ENCODE peak calls at places on chromosomes 2 and 18, in nine cellular contexts. E, T, V, M, L, B, U, I and D are unnamed samples.

GRCh38 chr2:232420463-232421188 is 14.0 kb downstream of the ALPG start:
- DNase-seq in E (no peak), T (peak), V (peak), M (no peak), L (peak), B (no peak), U (no peak), I (no peak), D (no peak)

GRCh38 chr2:100411841-100412292 is 5.6 kb downstream of the CHST10 start:
- DNase-seq in E (no peak), T (no peak), V (no peak), M (no peak), L (no peak), B (no peak), U (no peak), I (no peak), D (no peak)

GRCh38 chr18:7381307-7381706 is 150.4 kb downstream of the LRRC30 start:
- DNase-seq in E (no peak), T (no peak), V (no peak), M (no peak), L (no peak), B (no peak), U (no peak), I (no peak), D (no peak)

GRCh38 chr2:85231242-85231805 is 96.5 kb downstream of the TGOLN2 start:
- DNase-seq in E (no peak), T (no peak), V (no peak), M (no peak), L (no peak), B (no peak), U (no peak), I (no peak), D (no peak)

GRCh38 chr2:235762832-235763598 is 269.2 kb downstream of the AGAP1 start:
- DNase-seq in E (peak), T (no peak), V (no peak), M (no peak), L (no peak), B (no peak), U (no peak), I (no peak), D (no peak)

GRCh38 chr2:176503760-176504159 is 234.5 kb downstream of the MTX2 start:
- DNase-seq in E (no peak), T (no peak), V (no peak), M (no peak), L (no peak), B (no peak), U (no peak), I (no peak), D (no peak)

GRCh38 chr2:231930601-231931281 is 4.5 kb upstream of the NPPC start:
- DNase-seq in E (peak), T (no peak), V (no peak), M (no peak), L (no peak), B (peak), U (no peak), I (no peak), D (peak)

GRCh38 chr18:27413495-27414401 is 228.6 kb upstream of the CHST9 start:
- DNase-seq in E (peak), T (no peak), V (no peak), M (no peak), L (no peak), B (no peak), U (no peak), I (peak), D (no peak)

GRCh38 chr2:210663574-210663973 is 107.2 kb downstream of the CPS1 start:
- DNase-seq in E (peak), T (no peak), V (peak), M (no peak), L (peak), B (no peak), U (no peak), I (peak), D (no peak)

GRCh38 chr2:179596018-179596417 is 265.4 kb downstream of the ZNF385B start:
- DNase-seq in E (peak), T (no peak), V (no peak), M (no peak), L (no peak), B (no peak), U (no peak), I (peak), D (no peak)

GRCh38 chr18:23071285-23071684 is 64.0 kb upstream of the CABLES1 start:
- DNase-seq in E (peak), T (peak), V (no peak), M (peak), L (no peak), B (no peak), U (peak), I (peak), D (peak)

GRCh38 chr2:100518801-100519200 is 44.0 kb upstream of the PDCL3 start:
- DNase-seq in E (no peak), T (no peak), V (no peak), M (no peak), L (no peak), B (no peak), U (no peak), I (no peak), D (no peak)

GRCh38 chr18:8175486-8176061 is 433.7 kb upstream of the RAB12 start:
- DNase-seq in E (no peak), T (no peak), V (no peak), M (no peak), L (no peak), B (no peak), U (no peak), I (no peak), D (no peak)

GRCh38 chr2:64807417-64807816 is 153.7 kb upstream of the SERTAD2 start:
- DNase-seq in E (peak), T (peak), V (peak), M (no peak), L (no peak), B (no peak), U (no peak), I (peak), D (no peak)

GRCh38 chr2:239937866-239938640 is 87.1 kb downstream of the NDUFA10 start:
- DNase-seq in E (no peak), T (peak), V (no peak), M (no peak), L (no peak), B (no peak), U (no peak), I (no peak), D (no peak)

GRCh38 chr2:18244840-18245239 is 315.6 kb downstream of the RDH14 start:
- DNase-seq in E (no peak), T (no peak), V (no peak), M (no peak), L (no peak), B (no peak), U (no peak), I (no peak), D (no peak)

GRCh38 chr2:157784169-157784822 is 91.8 kb downstream of the ACVR1 start:
- DNase-seq in E (peak), T (peak), V (peak), M (no peak), L (peak), B (no peak), U (no peak), I (peak), D (peak)

GRCh38 chr2:208072250-208072892 is 47.0 kb upstream of the PLEKHM3 start:
- DNase-seq in E (peak), T (peak), V (peak), M (peak), L (peak), B (peak), U (peak), I (peak), D (peak)

GRCh38 chr2:233163486-233164103 is 87.9 kb upstream of the ATG16L1 start:
- DNase-seq in E (no peak), T (no peak), V (no peak), M (no peak), L (no peak), B (no peak), U (no peak), I (no peak), D (no peak)

GRCh38 chr18:41870817-41871216 is 84.2 kb upstream of the PIK3C3 start:
- DNase-seq in E (peak), T (no peak), V (no peak), M (no peak), L (no peak), B (no peak), U (no peak), I (peak), D (no peak)

GRCh38 chr2:216090369-216090786 is 8.7 kb downstream of the TMEM169 start:
- DNase-seq in E (no peak), T (no peak), V (no peak), M (no peak), L (no peak), B (no peak), U (no peak), I (peak), D (no peak)

GRCh38 chr2:186551323-186552050 is 38.4 kb upstream of the ITGAV start:
- DNase-seq in E (peak), T (no peak), V (no peak), M (no peak), L (no peak), B (no peak), U (no peak), I (no peak), D (no peak)

GRCh38 chr18:80068571-80069272 is 34.5 kb downstream of the RBFA start:
- DNase-seq in E (no peak), T (no peak), V (no peak), M (no peak), L (no peak), B (no peak), U (no peak), I (no peak), D (no peak)

GRCh38 chr2:239381709-239382134 is 19.1 kb downstream of the HDAC4 start:
- DNase-seq in E (no peak), T (peak), V (no peak), M (peak), L (peak), B (no peak), U (peak), I (no peak), D (no peak)

GRCh38 chr2:167509585-167509984 is 621.3 kb downstream of the XIRP2 start:
- DNase-seq in E (peak), T (no peak), V (no peak), M (no peak), L (no peak), B (no peak), U (no peak), I (no peak), D (no peak)

GRCh38 chr18:62715829-62716678 is 713 bp downstream of the PHLPP1 start:
- DNase-seq in E (peak), T (peak), V (peak), M (peak), L (peak), B (no peak), U (peak), I (peak), D (peak)

GRCh38 chr2:71894266-71894665 is 253.4 kb downstream of the CYP26B1 start:
- DNase-seq in E (no peak), T (no peak), V (no peak), M (no peak), L (no peak), B (no peak), U (no peak), I (no peak), D (no peak)

GRCh38 chr18:3151379-3152264 is 68.1 kb downstream of the MYOM1 start:
- DNase-seq in E (peak), T (no peak), V (no peak), M (peak), L (no peak), B (no peak), U (no peak), I (peak), D (no peak)

GRCh38 chr18:32674491-32674890 is 98.3 kb downstream of the KLHL14 start:
- DNase-seq in E (no peak), T (no peak), V (peak), M (peak), L (no peak), B (no peak), U (no peak), I (no peak), D (no peak)